ENCODE peak calls at places on chromosomes 1 and 21, in four cellular contexts. Q, T, B and O are unnamed samples.

GRCh38 chr1:75795703-75796193 is 934 bp upstream of the MSH4 start:
- DNase-seq in Q (no peak), T (no peak), B (no peak), O (no peak)

GRCh38 chr1:28339551-28339950 is 10.7 kb downstream of the MED18 start:
- DNase-seq in B (no peak), T (no peak), Q (no peak), O (no peak)

GRCh38 chr1:6137758-6138157 is 42.4 kb downstream of the CHD5 start:
- DNase-seq in B (no peak), Q (no peak), T (no peak), O (no peak)

GRCh38 chr1:185825556-185825955 is 91.4 kb downstream of the HMCN1 start:
- DNase-seq in T (no peak), B (no peak), Q (no peak), O (no peak)

GRCh38 chr1:15282038-15282437 is 35.0 kb downstream of the FHAD1 start:
- DNase-seq in T (no peak), B (no peak), Q (no peak), O (no peak)

GRCh38 chr21:43805275-43805800 is 16.0 kb downstream of the RRP1 start:
- DNase-seq in Q (no peak), B (no peak), T (peak; percentile 6), O (no peak)

GRCh38 chr1:77447669-77448068 is 165.8 kb downstream of the AK5 start:
- DNase-seq in Q (no peak), T (no peak), B (no peak), O (no peak)

GRCh38 chr1:66333463-66334232 is 200.3 kb upstream of the SGIP1 start:
- DNase-seq in B (no peak), Q (no peak), T (peak; percentile 20), O (no peak)

GRCh38 chr1:17673335-17674075 is 81.6 kb upstream of the ACTL8 start:
- DNase-seq in B (no peak), T (no peak), Q (no peak), O (no peak)

GRCh38 chr1:47411441-47411840 is 4.6 kb upstream of the FOXE3 start:
- DNase-seq in T (no peak), Q (no peak), B (no peak), O (no peak)

GRCh38 chr1:20840731-20841130 is 53.6 kb upstream of the HP1BP3 start:
- DNase-seq in T (no peak), Q (no peak), B (no peak), O (no peak)

GRCh38 chr1:69513621-69514020 is 54.1 kb upstream of the LRRC7 start:
- DNase-seq in Q (no peak), T (no peak), B (no peak), O (no peak)

GRCh38 chr1:228986093-228986904 is 251.0 kb downstream of the RHOU start:
- DNase-seq in B (no peak), T (peak; percentile 4), Q (peak; percentile 21), O (no peak)

GRCh38 chr1:207811920-207812720 is 60.3 kb downstream of the CD46 start:
- DNase-seq in Q (no peak), B (peak; percentile 31), T (no peak), O (no peak)

GRCh38 chr1:221268295-221268694 is 389.1 kb downstream of the HLX start:
- DNase-seq in Q (no peak), B (no peak), T (no peak), O (no peak)

GRCh38 chr1:184242507-184242943 is 144.3 kb upstream of the C1orf21 start:
- DNase-seq in Q (no peak), T (peak; percentile 50), B (no peak), O (no peak)

GRCh38 chr1:156104861-156105546 is 9.5 kb upstream of the LMNA start:
- DNase-seq in Q (no peak), T (no peak), B (peak; percentile 39), O (no peak)

GRCh38 chr21:37407719-37408455 is 41.3 kb downstream of the DYRK1A start:
- DNase-seq in B (no peak), Q (no peak), T (no peak), O (no peak)

GRCh38 chr1:62452951-62453350 is 16.1 kb downstream of the USP1 start:
- DNase-seq in B (no peak), Q (no peak), T (no peak), O (no peak)

GRCh38 chr1:245326396-245326795 is 171.6 kb downstream of the KIF26B start:
- DNase-seq in T (no peak), B (no peak), Q (no peak), O (no peak)

GRCh38 chr1:111197598-111198289 is 2.7 kb downstream of the DENND2D start:
- DNase-seq in B (peak; percentile 20), T (peak; percentile 23), Q (no peak), O (no peak)

GRCh38 chr1:179025125-179025974 is at the start of gene FAM20B:
- DNase-seq in T (peak; percentile 85), Q (peak; percentile 94), B (peak; percentile 95), O (peak; percentile 56)